ENCODE peak calls at places on chromosomes 7 and 10, in six cellular contexts. S is HCT116, J is esophagus muscularis mucosa, X is mesothelial cell of epicardium, Y is progenitor cell of endocrine pancreas, Z is A673. N is an unnamed sample.

GRCh38 chr7:101631224-101631714 is 2.2 kb upstream of the MYL10 start:
- DNase-seq in Z (no peak), S (no peak), Y (no peak), X (no peak), J (no peak), N (no peak)

GRCh38 chr10:114518401-114519305 is 114.4 kb upstream of the AFAP1L2 start:
- DNase-seq in X (no peak), J (no peak), S (no peak), Z (no peak), Y (no peak), N (no peak)

GRCh38 chr7:54831644-54832095 is 72.7 kb upstream of the SEC61G start:
- DNase-seq in Y (no peak), X (no peak), Z (no peak), S (peak; percentile 91), J (no peak), N (no peak)

GRCh38 chr7:30785786-30786185 is 14.6 kb downstream of the MINDY4 start:
- DNase-seq in Z (no peak), S (no peak), J (no peak), X (no peak), Y (no peak), N (no peak)

GRCh38 chr10:102643346-102644065 is 773 bp upstream of the TRIM8 start:
- DNase-seq in Z (peak; percentile 80), J (no peak), Y (peak; percentile 33), X (peak; percentile 71), S (peak; percentile 38), N (no peak)

GRCh38 chr7:44292876-44293560 is 32.4 kb downstream of the CAMK2B start:
- DNase-seq in X (peak; percentile 36), J (peak; percentile 83), Z (no peak), S (no peak), Y (peak; percentile 8), N (peak; percentile 75)

GRCh38 chr7:2558620-2559282 is at the start of gene IQCE:
- DNase-seq in S (peak; percentile 73), Y (peak; percentile 97), Z (peak; percentile 92), J (peak; percentile 95), X (peak; percentile 91), N (peak; percentile 98)

GRCh38 chr10:93006435-93007039 is 54.1 kb upstream of the CYP26C1 start:
- DNase-seq in S (no peak), J (no peak), Y (no peak), Z (peak; percentile 62), X (no peak), N (no peak)

GRCh38 chr7:29208410-29209250 is 14.1 kb downstream of the CHN2 start:
- DNase-seq in Z (no peak), J (no peak), S (no peak), X (no peak), Y (no peak), N (no peak)

GRCh38 chr10:26728957-26729356 is 31.5 kb downstream of the PDSS1 start:
- DNase-seq in Z (no peak), S (no peak), J (no peak), Y (no peak), X (no peak), N (no peak)

GRCh38 chr10:50604049-50604640 is 19.6 kb downstream of the SGMS1 start:
- DNase-seq in Y (no peak), X (no peak), S (no peak), Z (no peak), J (no peak), N (no peak)

GRCh38 chr10:15084502-15084922 is 4.1 kb downstream of the ACBD7 start:
- DNase-seq in Y (no peak), X (no peak), S (peak; percentile 64), Z (peak; percentile 94), J (no peak), N (no peak)

GRCh38 chr7:115631782-115632181 is 398.8 kb downstream of the TFEC start:
- DNase-seq in Y (no peak), J (no peak), X (no peak), Z (no peak), S (no peak), N (no peak)

GRCh38 chr10:18456984-18457383 is 194.4 kb downstream of the NSUN6 start:
- DNase-seq in Y (no peak), Z (no peak), S (no peak), X (no peak), J (no peak), N (peak; percentile 54)

GRCh38 chr10:22849077-22849810 is 78.6 kb upstream of the ARMC3 start:
- DNase-seq in X (no peak), S (no peak), Y (no peak), Z (no peak), J (no peak), N (no peak)

GRCh38 chr10:49272251-49273081 is 26.5 kb upstream of the C10orf71 start:
- DNase-seq in J (no peak), S (no peak), Z (no peak), X (peak; percentile 31), Y (no peak), N (peak; percentile 82)

GRCh38 chr10:123621910-123622309 is 44.2 kb upstream of the GPR26 start:
- DNase-seq in Y (no peak), S (no peak), J (peak; percentile 12), Z (no peak), X (peak; percentile 1), N (no peak)

GRCh38 chr7:150736864-150737263 is 354 bp upstream of the GIMAP5 start:
- DNase-seq in S (no peak), J (no peak), Y (no peak), Z (no peak), X (no peak), N (no peak)

GRCh38 chr7:138510003-138510402 is 49.9 kb downstream of the TRIM24 start:
- DNase-seq in J (no peak), Y (no peak), S (no peak), Z (no peak), X (no peak), N (no peak)

GRCh38 chr10:43389867-43390266 is 18.4 kb downstream of the FXYD4 start:
- DNase-seq in J (no peak), Z (no peak), X (no peak), Y (no peak), S (no peak), N (no peak)

GRCh38 chr7:93728292-93728691 is 153.8 kb upstream of the CALCR start:
- DNase-seq in Y (no peak), Z (no peak), S (no peak), J (no peak), X (no peak), N (no peak)

GRCh38 chr7:18364403-18364795 is 131.2 kb upstream of the HDAC9 start:
- DNase-seq in X (no peak), S (no peak), Z (no peak), J (no peak), Y (no peak), N (no peak)

GRCh38 chr7:18356195-18356645 is 139.3 kb upstream of the HDAC9 start:
- DNase-seq in S (peak; percentile 26), J (no peak), Z (peak; percentile 69), Y (no peak), X (no peak), N (no peak)

GRCh38 chr7:18357691-18358090 is 137.9 kb upstream of the HDAC9 start:
- DNase-seq in Y (no peak), S (no peak), X (no peak), J (no peak), Z (peak; percentile 61), N (no peak)

GRCh38 chr7:18363751-18364402 is 131.7 kb upstream of the HDAC9 start:
- DNase-seq in J (no peak), Z (no peak), S (no peak), Y (no peak), X (no peak), N (no peak)

GRCh38 chr7:18361756-18362155 is 133.8 kb upstream of the HDAC9 start:
- DNase-seq in S (no peak), X (no peak), Z (peak; percentile 29), J (no peak), Y (no peak), N (no peak)
- TF ChIP-seq CTCF in S (no peak), X (no peak), Z (peak; percentile 21), J (no peak), Y (no peak), N (no peak)

GRCh38 chr7:132154248-132154647 is 422.0 kb downstream of the PLXNA4 start:
- DNase-seq in Z (no peak), S (no peak), J (no peak), X (no peak), Y (no peak), N (no peak)
- TF ChIP-seq CTCF in Z (no peak), S (no peak), J (no peak), X (no peak), Y (no peak), N (peak; percentile 15)

GRCh38 chr10:118768041-118768933 is 13.5 kb upstream of the CACUL1 start:
- DNase-seq in Z (no peak), J (peak; percentile 83), X (peak; percentile 13), S (no peak), Y (no peak), N (no peak)

GRCh38 chr10:118763202-118763988 is 8.6 kb upstream of the CACUL1 start:
- DNase-seq in Y (no peak), Z (no peak), S (no peak), J (peak; percentile 62), X (no peak), N (peak; percentile 17)

GRCh38 chr10:118760265-118760664 is 5.5 kb upstream of the CACUL1 start:
- DNase-seq in X (no peak), J (peak; percentile 75), S (no peak), Y (no peak), Z (no peak), N (peak; percentile 80)

GRCh38 chr10:118767297-118768040 is 12.7 kb upstream of the CACUL1 start:
- DNase-seq in X (peak; percentile 9), J (peak; percentile 89), S (no peak), Z (peak; percentile 42), Y (no peak), N (no peak)

DNA sequence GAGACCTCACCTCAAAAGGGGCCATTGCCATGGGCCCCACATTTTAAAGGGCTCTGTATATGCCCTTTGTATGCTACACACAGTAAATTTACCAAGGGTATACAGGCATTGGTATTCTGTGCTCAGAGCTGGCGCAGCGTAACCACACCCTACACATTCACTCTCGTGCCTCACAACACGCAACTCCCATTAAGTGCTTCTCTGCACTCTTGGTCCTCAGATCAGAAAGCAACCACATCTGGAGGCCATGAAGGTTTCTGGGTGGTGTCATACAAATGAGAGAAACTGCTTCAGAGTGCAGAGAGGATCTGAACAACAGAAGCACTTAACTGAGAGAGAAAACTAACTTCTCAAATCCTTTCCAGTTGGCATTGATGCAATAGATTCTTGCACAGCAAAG is 9.4 kb upstream of the CACUL1 start:
- DNase-seq in X (peak; percentile 17), Z (no peak), S (no peak), J (peak; percentile 74), Y (no peak), N (no peak)
- TF ChIP-seq CTCF in X (no peak), Z (no peak), S (no peak), J (no peak), Y (no peak), N (no peak)

GRCh38 chr7:141232286-141233051 is 158.6 kb downstream of the TMEM178B start:
- DNase-seq in S (no peak), Y (no peak), Z (peak; percentile 26), X (no peak), J (no peak), N (no peak)

GRCh38 chr7:141227454-141227853 is 153.6 kb downstream of the TMEM178B start:
- DNase-seq in S (no peak), X (no peak), Z (no peak), Y (no peak), J (no peak), N (no peak)

GRCh38 chr7:141225916-141226618 is 152.2 kb downstream of the TMEM178B start:
- DNase-seq in J (no peak), S (no peak), Z (no peak), X (no peak), Y (no peak), N (no peak)

GRCh38 chr7:141228482-141228881 is 154.6 kb downstream of the TMEM178B start:
- DNase-seq in Y (no peak), X (no peak), J (no peak), S (no peak), Z (no peak), N (no peak)

GRCh38 chr7:141231018-141231792 is 157.3 kb downstream of the TMEM178B start:
- DNase-seq in Z (peak; percentile 70), S (peak; percentile 21), X (no peak), Y (no peak), J (no peak), N (no peak)
- TF ChIP-seq CTCF in Z (peak; percentile 31), S (peak; percentile 36), X (no peak), Y (peak; percentile 55), J (no peak), N (peak; percentile 48)

N was measured in osteocyte.